ENCODE peak calls at places on chromosomes 2 and 18, in nine cellular contexts. V is COR-L47; N is T-helper 1 cell; I is colonic mucosa; B is islet precursor cell; X is GM10248; K is effector CD4-positive, alpha-beta T cell; R is stimulated activated CD4-positive, alpha-beta T cell treated with anti-CD3 and anti-CD28 coated beads, Interleukin-1b, Interleukin-23, amount 100 ng/mL, for 24 hours; O is B cell. J is an unnamed sample.

GRCh38 chr2:241994556-241995213 is 125.2 kb downstream of the RTP5 start:
- DNase-seq in V (no peak), B (no peak), X (no peak), K (no peak), R (no peak), N (no peak), I (no peak), O (peak; percentile 3), J (no peak)

GRCh38 chr2:120526047-120526562 is 180.2 kb downstream of the INHBB start:
- DNase-seq in B (no peak), V (no peak), N (no peak), R (no peak), K (no peak), I (no peak), O (no peak), X (no peak), J (no peak)

GRCh38 chr2:40148344-40148743 is 303.5 kb downstream of the SLC8A1 start:
- DNase-seq in N (no peak), X (no peak), R (no peak), I (no peak), O (no peak), V (no peak), B (no peak), K (no peak), J (no peak)

GRCh38 chr2:121196132-121196848 is 88.7 kb downstream of the TFCP2L1 start:
- DNase-seq in K (no peak), R (no peak), B (no peak), N (no peak), I (no peak), V (peak; percentile 36), O (no peak), X (no peak), J (no peak)

GRCh38 chr2:9844036-9844483 is 786 bp downstream of the TAF1B start:
- DNase-seq in V (no peak), R (no peak), X (no peak), I (no peak), B (peak; percentile 59), N (no peak), K (no peak), O (no peak), J (no peak)

GRCh38 chr18:75418293-75418692 is 9.2 kb downstream of the SMIM21 start:
- DNase-seq in X (no peak), B (no peak), I (no peak), O (no peak), N (no peak), K (no peak), R (no peak), V (peak; percentile 23), J (no peak)

GRCh38 chr2:179561702-179562101 is 297.1 kb upstream of the SESTD1 start:
- DNase-seq in K (no peak), B (no peak), O (no peak), X (no peak), R (no peak), N (no peak), I (no peak), V (no peak), J (no peak)

GRCh38 chr2:10883880-10884529 is 27.7 kb upstream of the KCNF1 start:
- DNase-seq in I (no peak), B (peak; percentile 33), K (no peak), N (no peak), X (no peak), O (no peak), V (no peak), R (no peak), J (no peak)

GRCh38 chr18:66344227-66344626 is 259.7 kb downstream of the CDH19 start:
- DNase-seq in I (no peak), V (peak; percentile 94), N (no peak), O (no peak), R (no peak), X (no peak), K (no peak), B (no peak), J (no peak)

GRCh38 chr2:47190188-47190818 is 35.2 kb upstream of the STPG4 start:
- DNase-seq in B (no peak), N (no peak), O (no peak), K (no peak), X (no peak), I (no peak), R (no peak), V (no peak), J (no peak)

GRCh38 chr2:215969131-215969841 is 44.1 kb downstream of the MREG start:
- DNase-seq in B (no peak), K (no peak), O (no peak), V (no peak), N (no peak), I (no peak), X (no peak), R (no peak), J (no peak)

GRCh38 chr2:2645162-2645855 is 314.2 kb upstream of the MYT1L start:
- DNase-seq in B (peak; percentile 45), V (no peak), N (no peak), R (no peak), X (no peak), O (no peak), I (no peak), K (no peak), J (no peak)

GRCh38 chr2:54176577-54176976 is 61.2 kb downstream of the ACYP2 start:
- DNase-seq in N (no peak), K (no peak), I (peak; percentile 22), X (no peak), R (no peak), V (peak; percentile 44), B (peak; percentile 72), O (no peak), J (no peak)

GRCh38 chr2:1887915-1888314 is 143.6 kb upstream of the PXDN start:
- DNase-seq in O (no peak), X (no peak), R (no peak), V (no peak), N (no peak), B (peak; percentile 40), K (no peak), I (no peak), J (no peak)

GRCh38 chr18:61822879-61823278 is 69.9 kb downstream of the RNF152 start:
- DNase-seq in V (no peak), I (no peak), R (no peak), N (no peak), X (no peak), O (no peak), K (no peak), B (no peak), J (no peak)

GRCh38 chr2:25804338-25804737 is 73.9 kb downstream of the ASXL2 start:
- DNase-seq in X (no peak), O (no peak), V (no peak), R (no peak), B (no peak), I (no peak), K (no peak), N (no peak), J (no peak)

GRCh38 chr2:223460774-223461211 is 141.4 kb downstream of the SCG2 start:
- DNase-seq in N (no peak), X (no peak), K (no peak), V (no peak), R (no peak), O (no peak), B (no peak), I (no peak), J (no peak)

GRCh38 chr2:37306024-37306423 is 18.6 kb downstream of the PRKD3 start:
- DNase-seq in N (no peak), K (no peak), V (peak; percentile 90), R (no peak), O (no peak), X (no peak), I (peak; percentile 50), B (no peak), J (no peak)

GRCh38 chr2:116141891-116142474 is 1672.5 kb upstream of the DDX18 start:
- DNase-seq in V (no peak), R (no peak), O (no peak), N (no peak), X (no peak), K (no peak), I (no peak), B (no peak), J (no peak)